ENCODE peak calls at places on chromosomes 6 and 20, in four cellular contexts. S is K562, K is HepG2, Q is GM12878. M is an unnamed sample.

GRCh38 chr20:57600324-57601210 is 19.7 kb downstream of the ZBP1 start:
- DNase-seq in S (no peak), Q (no peak), K (no peak), M (no peak)

GRCh38 chr6:11613858-11614257 is 76.3 kb downstream of the TMEM170B start:
- DNase-seq in Q (no peak), S (no peak), K (no peak), M (no peak)

GRCh38 chr6:150093397-150093796 is 24.5 kb upstream of the ULBP3 start:
- DNase-seq in Q (no peak), S (no peak), K (no peak), M (no peak)

GRCh38 chr6:102085257-102085656 is 691.7 kb downstream of the GRIK2 start:
- DNase-seq in Q (no peak), K (no peak), S (no peak), M (no peak)

GRCh38 chr20:38434310-38434741 is 802 bp downstream of the SNHG17 start:
- DNase-seq in K (no peak), Q (no peak), S (peak; percentile 57), M (peak; percentile 21)

GRCh38 chr6:39961178-39961577 is 26.9 kb upstream of the MOCS1 start:
- DNase-seq in Q (no peak), K (no peak), S (no peak), M (no peak)

GRCh38 chr20:32685541-32686529 is 12.1 kb upstream of the C20orf203 start:
- DNase-seq in K (peak; percentile 100), Q (no peak), S (no peak), M (no peak)

GRCh38 chr20:10113746-10114145 is 79.0 kb downstream of the ANKEF1 start:
- DNase-seq in K (no peak), S (no peak), Q (no peak), M (no peak)

GRCh38 chr6:152161501-152161900 is 354.0 kb downstream of the ESR1 start:
- DNase-seq in K (no peak), Q (no peak), S (no peak), M (no peak)

GRCh38 chr20:37823276-37823980 is 79.5 kb upstream of the VSTM2L start:
- DNase-seq in K (no peak), Q (no peak), S (no peak), M (peak; percentile 33)

GRCh38 chr6:137853569-137854213 is 13.4 kb upstream of the TNFAIP3 start:
- DNase-seq in K (no peak), S (no peak), Q (no peak), M (no peak)

GRCh38 chr6:21046276-21046675 is 512.0 kb downstream of the CDKAL1 start:
- DNase-seq in K (peak; percentile 25), S (no peak), Q (no peak), M (no peak)

GRCh38 chr20:47691632-47692031 is 93.6 kb downstream of the SULF2 start:
- DNase-seq in Q (no peak), S (no peak), K (no peak), M (peak; percentile 63)

GRCh38 chr6:40848868-40849524 is 190.0 kb downstream of the UNC5CL start:
- DNase-seq in Q (no peak), S (no peak), K (no peak), M (no peak)

GRCh38 chr6:126066068-126067048 is 80.0 kb downstream of the TRMT11 start:
- DNase-seq in K (no peak), S (peak; percentile 22), Q (no peak), M (no peak)

GRCh38 chr20:44572551-44573500 is 9.6 kb upstream of the PKIG start:
- DNase-seq in K (no peak), Q (no peak), S (no peak), M (no peak)

GRCh38 chr6:64250126-64250525 is 614.5 kb downstream of the PHF3 start:
- DNase-seq in K (no peak), S (no peak), Q (no peak), M (peak; percentile 41)

GRCh38 chr20:63357921-63358905 is 2.9 kb downstream of the CHRNA4 start:
- DNase-seq in Q (no peak), S (no peak), K (no peak), M (no peak)

GRCh38 chr6:163745566-163746400 is 331.3 kb downstream of the QKI start:
- DNase-seq in K (peak; percentile 56), Q (no peak), S (peak; percentile 42), M (no peak)

GRCh38 chr6:30988209-30988825 is 4.8 kb downstream of the MUC21 start:
- DNase-seq in K (no peak), Q (no peak), S (peak; percentile 57), M (no peak)

GRCh38 chr6:99790679-99791078 is 184.0 kb downstream of the PRDM13 start:
- DNase-seq in Q (no peak), S (no peak), K (no peak), M (no peak)

GRCh38 chr6:97449437-97449966 is 166.5 kb upstream of the MMS22L start:
- DNase-seq in S (no peak), Q (no peak), K (no peak), M (no peak)

GRCh38 chr6:18454446-18454845 is 67.3 kb downstream of the RNF144B start:
- DNase-seq in Q (no peak), K (no peak), S (no peak), M (no peak)

GRCh38 chr20:37475258-37475657 is 45.8 kb upstream of the NNAT start:
- DNase-seq in S (no peak), K (no peak), Q (no peak), M (no peak)

GRCh38 chr6:158104696-158105095 is 63.4 kb downstream of the SERAC1 start:
- DNase-seq in S (no peak), Q (no peak), K (no peak), M (no peak)

GRCh38 chr20:62161347-62161746 is 17.8 kb downstream of the SS18L1 start:
- DNase-seq in Q (no peak), S (no peak), K (no peak), M (no peak)

GRCh38 chr6:167714166-167714565 is 112.5 kb upstream of the AFDN start:
- DNase-seq in K (no peak), S (no peak), Q (no peak), M (no peak)

GRCh38 chr6:149318581-149319286 is 1.2 kb downstream of the TAB2 start:
- DNase-seq in S (no peak), K (peak; percentile 21), Q (no peak), M (peak; percentile 37)

GRCh38 chr20:22545045-22545444 is 39.3 kb downstream of the FOXA2 start:
- DNase-seq in S (no peak), K (no peak), Q (no peak), M (no peak)

GRCh38 chr6:107618672-107619071 is 128.8 kb downstream of the SOBP start:
- DNase-seq in K (no peak), Q (peak; percentile 86), S (no peak), M (peak; percentile 62)

GRCh38 chr6:137768935-137769334 is 98.1 kb upstream of the TNFAIP3 start:
- DNase-seq in Q (no peak), S (no peak), K (no peak), M (no peak)

GRCh38 chr6:21595265-21595950 is 1.9 kb downstream of the SOX4 start:
- DNase-seq in S (no peak), Q (no peak), K (no peak), M (no peak)

GRCh38 chr20:18712877-18713276 is 100.7 kb upstream of the SCP2D1 start:
- DNase-seq in Q (no peak), S (no peak), K (no peak), M (peak; percentile 69)

GRCh38 chr20:2156224-2156623 is 54.6 kb downstream of the STK35 start:
- DNase-seq in K (no peak), Q (no peak), S (no peak), M (no peak)

GRCh38 chr6:11275598-11275997 is 43.1 kb upstream of the NEDD9 start:
- DNase-seq in Q (peak; percentile 95), S (no peak), K (peak; percentile 91), M (no peak)

GRCh38 chr6:20605581-20605980 is 71.3 kb downstream of the CDKAL1 start:
- DNase-seq in S (no peak), Q (no peak), K (no peak), M (no peak)

GRCh38 chr6:105111093-105111492 is 68.7 kb downstream of the POPDC3 start:
- DNase-seq in Q (no peak), K (no peak), S (no peak), M (no peak)

GRCh38 chr6:111263837-111264236 is 176.5 kb downstream of the SLC16A10 start:
- DNase-seq in S (peak; percentile 18), K (no peak), Q (no peak), M (no peak)
- TF ChIP-seq POLR2AphosphoS5 in S (no peak), K (no peak), Q (no peak), M (no peak)

DNA sequence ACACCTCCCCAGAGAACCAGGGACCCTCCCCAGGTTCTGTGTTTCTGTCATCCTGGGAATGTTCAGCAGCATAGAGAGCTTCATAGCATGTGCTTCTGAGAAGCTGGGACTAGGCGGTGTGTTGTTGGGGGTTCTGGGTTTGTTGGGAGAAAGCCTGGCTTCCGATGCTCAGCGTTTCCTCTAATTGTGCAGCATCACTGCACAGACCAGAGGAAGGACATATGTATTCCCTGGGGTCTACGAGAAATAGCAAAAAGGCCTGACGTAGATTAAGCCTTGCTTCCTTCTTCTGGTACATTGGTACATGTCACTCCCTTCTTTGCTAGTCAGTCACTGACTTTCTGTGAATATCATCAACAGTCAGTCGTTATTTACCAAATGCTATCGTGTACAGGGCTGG is 96.9 kb upstream of the SGK1 start:
- DNase-seq in K (no peak), Q (no peak), S (no peak), M (no peak)
- TF ChIP-seq JUNB in K (no peak), Q (no peak), S (no peak), M (no peak)

DNA sequence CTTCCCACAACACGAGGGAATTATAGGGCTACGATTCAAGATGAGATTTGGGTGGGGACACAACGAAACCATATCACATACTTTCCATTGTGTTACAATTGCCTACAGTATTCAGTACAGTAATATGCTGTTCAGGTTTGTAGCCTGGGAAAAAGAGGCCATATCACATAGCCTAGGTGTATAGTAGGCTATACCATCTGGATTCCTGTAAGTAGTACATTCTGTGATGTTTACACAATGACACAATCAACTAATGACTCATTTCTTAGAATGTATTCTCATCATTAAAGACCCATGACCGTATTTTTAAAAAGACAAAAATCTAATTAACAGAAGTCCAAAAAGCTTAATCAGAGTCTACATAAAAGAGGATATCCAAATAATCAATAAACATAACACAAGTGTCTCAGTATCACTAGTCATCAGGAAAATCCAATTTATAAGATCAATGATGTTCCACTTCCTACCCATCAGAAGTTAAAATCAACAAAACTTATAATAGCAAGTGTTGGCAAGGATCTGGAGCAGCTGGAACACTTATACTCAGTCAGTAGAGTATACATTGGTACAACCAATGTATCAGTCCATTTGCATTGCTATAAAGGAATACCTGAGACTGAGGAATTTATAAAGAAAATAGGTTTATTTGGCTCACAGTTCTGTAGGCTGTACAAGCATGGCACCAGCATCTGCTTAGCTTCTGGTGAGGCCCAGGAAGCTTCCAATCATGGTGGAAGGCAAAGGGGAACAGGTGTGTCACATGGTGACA is 215.9 kb downstream of the CLVS2 start:
- DNase-seq in K (no peak), S (no peak), Q (no peak), M (no peak)
- TF ChIP-seq POLR2AphosphoS5 in K (no peak), S (no peak), Q (no peak), M (no peak)

DNA sequence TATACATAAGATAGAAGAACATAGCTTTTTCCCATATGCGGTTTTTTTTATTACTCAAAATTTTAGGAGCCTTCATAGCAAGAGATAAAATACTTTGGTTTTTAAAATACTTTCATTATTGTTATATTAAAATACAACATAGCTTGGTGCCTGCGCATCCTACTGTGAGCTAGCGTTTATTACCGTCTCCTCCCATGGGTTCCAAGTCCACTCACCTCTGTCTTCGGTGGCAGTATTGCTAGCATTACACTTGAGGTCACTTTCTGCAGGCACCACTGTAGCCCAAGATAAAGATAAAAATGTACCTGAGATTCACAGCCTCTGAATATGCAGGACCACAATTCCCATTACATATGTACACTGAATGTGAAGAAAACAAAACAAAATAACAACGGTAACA is 326.7 kb downstream of the TPBG start:
- DNase-seq in Q (no peak), S (no peak), K (no peak), M (no peak)
- TF ChIP-seq JUNB in Q (no peak), S (no peak), K (no peak), M (no peak)